ENCODE peak calls at places on chromosomes 3 and 15, in four cellular contexts. V, A, L and E are unnamed samples.
A peak's percentile ranks its signal among the peaks of the same experiment; 100 is the strongest.

GRCh38 chr3:151130437-151130836 is 45.0 kb downstream of the MED12L start:
- DNase-seq in A (no peak), V (no peak), L (no peak), E (no peak)

GRCh38 chr3:48776854-48777253 is 59.8 kb upstream of the IP6K2 start:
- DNase-seq in L (no peak), V (peak; percentile 24), A (no peak), E (no peak)

GRCh38 chr3:38637906-38638305 is 11.6 kb downstream of the SCN5A start:
- DNase-seq in L (no peak), V (no peak), A (no peak), E (no peak)

GRCh38 chr15:85421116-85421925 is 40.9 kb downstream of the AKAP13 start:
- DNase-seq in L (no peak), A (no peak), V (no peak), E (no peak)

GRCh38 chr15:85976986-85977385 is 102.7 kb upstream of the AGBL1 start:
- DNase-seq in V (no peak), A (no peak), L (no peak), E (no peak)

GRCh38 chr3:192054881-192055280 is 593.9 kb downstream of the PYDC2 start:
- DNase-seq in A (no peak), L (no peak), V (no peak), E (no peak)

GRCh38 chr3:174581551-174581950 is 277.6 kb upstream of the NAALADL2 start:
- DNase-seq in V (no peak), A (no peak), L (no peak), E (no peak)

GRCh38 chr15:22895465-22896190 is 57.2 kb downstream of the NIPA2 start:
- DNase-seq in L (no peak), V (peak; percentile 61), A (peak; percentile 1), E (peak; percentile 80)

GRCh38 chr3:126307083-126307482 is 50.1 kb downstream of the KLF15 start:
- DNase-seq in V (no peak), A (no peak), L (no peak), E (no peak)

GRCh38 chr15:45863881-45864580 is 229.2 kb downstream of the SQOR start:
- DNase-seq in L (no peak), A (no peak), V (no peak), E (no peak)

GRCh38 chr3:106249159-106249558 is 380.3 kb upstream of the CBLB start:
- DNase-seq in V (no peak), A (no peak), L (no peak), E (no peak)

GRCh38 chr15:39504812-39505211 is 76.1 kb upstream of the THBS1 start:
- DNase-seq in V (no peak), A (no peak), L (no peak), E (peak; percentile 5)

GRCh38 chr15:71103102-71103676 is 12.1 kb upstream of the THSD4 start:
- DNase-seq in L (peak; percentile 15), V (no peak), A (peak; percentile 26), E (no peak)

GRCh38 chr15:48800811-48801460 is 9.9 kb downstream of the CEP152 start:
- DNase-seq in L (peak; percentile 26), V (peak; percentile 13), A (no peak), E (peak; percentile 18)

GRCh38 chr15:23823508-23823907 is 136.4 kb upstream of the NDN start:
- DNase-seq in V (peak; percentile 49), A (no peak), L (peak; percentile 29), E (peak; percentile 23)

GRCh38 chr15:57772223-57772957 is 65.9 kb downstream of the POLR2M start:
- DNase-seq in V (no peak), L (no peak), A (no peak), E (no peak)

GRCh38 chr15:63519548-63520178 is 15.3 kb downstream of the USP3 start:
- DNase-seq in A (no peak), V (no peak), L (no peak), E (no peak)

GRCh38 chr3:61594978-61595687 is 33.8 kb downstream of the PTPRG start:
- DNase-seq in A (no peak), V (no peak), L (no peak), E (no peak)

GRCh38 chr15:56832125-56832524 is 86.3 kb upstream of the TCF12 start:
- DNase-seq in V (no peak), A (no peak), L (no peak), E (peak; percentile 41)

GRCh38 chr3:123002749-123003497 is 24.6 kb downstream of the SEMA5B start:
- DNase-seq in L (no peak), A (no peak), V (no peak), E (no peak)

GRCh38 chr15:55289011-55289572 is 521 bp downstream of the RAB27A start:
- DNase-seq in V (peak; percentile 72), A (no peak), L (peak; percentile 21), E (peak; percentile 19)

GRCh38 chr3:159829056-159829995 is 159.3 kb upstream of the IL12A start:
- DNase-seq in V (no peak), L (peak; percentile 20), A (no peak), E (peak; percentile 79)

GRCh38 chr15:81825136-81825535 is 220.7 kb downstream of the MEX3B start:
- DNase-seq in A (no peak), V (no peak), L (no peak), E (no peak)

GRCh38 chr15:100781061-100781960 is 98.3 kb upstream of the ALDH1A3 start:
- DNase-seq in V (no peak), L (no peak), A (no peak), E (no peak)

GRCh38 chr15:100780208-100780800 is 99.3 kb upstream of the ALDH1A3 start:
- DNase-seq in L (no peak), V (no peak), A (no peak), E (no peak)

GRCh38 chr15:100779331-100780207 is 100.1 kb upstream of the ALDH1A3 start:
- DNase-seq in L (no peak), V (no peak), A (no peak), E (no peak)

GRCh38 chr15:100777821-100778220 is 101.8 kb upstream of the ALDH1A3 start:
- DNase-seq in L (no peak), V (no peak), A (no peak), E (no peak)

DNA sequence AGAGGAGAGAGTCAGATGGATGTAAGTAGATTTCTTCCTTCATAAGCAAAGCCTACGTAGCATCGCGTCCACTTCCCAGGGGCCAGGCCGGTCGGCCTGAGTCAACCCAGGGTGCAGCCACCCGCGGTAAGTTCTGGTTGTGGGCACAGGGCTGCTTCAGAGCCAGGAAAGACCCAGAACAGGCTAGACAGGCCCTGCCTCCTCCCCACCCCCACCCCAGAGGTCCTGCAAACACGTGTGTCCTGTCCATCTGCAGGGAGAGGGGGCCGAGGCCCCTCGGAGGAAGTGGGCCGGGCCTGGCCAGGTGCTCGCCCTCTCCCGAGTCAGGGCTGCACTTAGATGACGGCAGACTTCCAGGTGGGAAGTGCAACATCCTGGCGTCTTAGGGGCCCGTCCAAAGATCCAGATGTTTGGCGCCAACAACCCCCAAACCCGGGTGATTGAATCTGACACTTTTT is 100.8 kb upstream of the ALDH1A3 start:
- DNase-seq in A (no peak), L (no peak), V (no peak), E (no peak)
- TF ChIP-seq ESRRA in A (no peak), L (no peak), V (no peak), E (no peak)

DNA sequence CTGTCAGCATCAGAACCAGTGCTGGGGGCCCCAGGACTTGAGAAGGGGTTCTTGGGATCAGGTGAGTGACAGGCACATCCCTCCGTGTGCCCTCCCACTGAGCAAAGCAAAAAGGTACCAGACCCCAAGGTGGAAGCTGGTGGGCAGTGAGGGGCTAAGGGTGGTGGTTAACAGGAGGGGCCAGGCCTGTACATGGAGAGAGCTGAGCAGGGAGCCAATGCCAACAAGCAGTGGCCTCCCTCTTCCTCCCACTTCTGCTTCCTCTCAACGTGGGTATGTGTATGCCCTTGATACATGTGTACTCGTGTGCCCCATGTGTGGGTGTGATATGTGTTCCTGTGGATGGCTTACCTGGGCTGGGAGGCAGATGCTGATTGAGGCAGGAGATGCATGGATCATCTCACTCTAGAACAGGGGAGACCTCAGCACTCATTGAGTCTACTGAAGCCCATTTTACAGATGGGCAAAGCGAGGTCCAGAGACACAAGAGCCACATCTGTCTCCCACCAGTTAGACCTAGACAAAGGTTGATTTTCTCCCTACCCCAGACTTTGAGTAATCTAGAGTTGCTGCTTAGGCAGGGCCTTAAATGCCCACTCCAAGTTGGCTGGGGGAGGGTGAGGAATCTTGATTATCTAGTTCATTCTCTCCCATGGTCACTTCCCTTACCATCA is 945 bp downstream of the VIPR1 start:
- DNase-seq in V (no peak), L (no peak), A (no peak), E (no peak)
- TF ChIP-seq CHD4 in V (peak; percentile 95), L (no peak), A (no peak), E (no peak)

GRCh38 chr3:197425485-197426131 is 127.2 kb upstream of the DLG1 start:
- DNase-seq in V (no peak), A (no peak), L (no peak), E (no peak)

GRCh38 chr3:197427013-197427412 is 128.6 kb upstream of the DLG1 start:
- DNase-seq in L (no peak), V (no peak), A (no peak), E (no peak)

GRCh38 chr3:197424674-197425484 is 126.5 kb upstream of the DLG1 start:
- DNase-seq in A (no peak), L (no peak), V (no peak), E (no peak)

GRCh38 chr3:197428117-197428761 is 127.5 kb downstream of the BDH1 start:
- DNase-seq in V (peak; percentile 68), A (no peak), L (peak; percentile 28), E (peak; percentile 29)

GRCh38 chr3:197426161-197426566 is 127.8 kb upstream of the DLG1 start:
- DNase-seq in V (no peak), L (no peak), A (no peak), E (no peak)
- TF ChIP-seq ESRRA in V (no peak), L (no peak), A (no peak), E (no peak)

DNA sequence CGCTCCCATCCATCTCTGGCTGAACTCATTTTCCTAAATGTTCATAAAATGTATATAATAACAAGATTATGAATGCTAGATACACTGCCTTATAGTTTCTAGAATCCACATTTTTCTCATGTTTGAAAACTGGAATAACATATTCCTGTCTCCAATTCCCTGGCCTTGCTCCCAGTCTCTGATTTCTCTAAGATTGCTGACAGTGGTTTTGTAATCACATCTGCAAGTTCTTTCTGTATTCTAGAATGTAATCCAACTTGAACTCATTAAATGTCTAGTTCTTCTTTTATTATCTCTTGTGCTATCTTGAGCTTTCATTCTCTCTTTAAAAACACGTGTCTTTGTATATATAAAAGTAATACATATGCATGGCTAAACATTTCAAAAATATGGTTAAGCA is 215.2 kb upstream of the ADAMTS9 start:
- DNase-seq in V (no peak), L (no peak), A (no peak), E (no peak)
- TF ChIP-seq CHD4 in V (no peak), L (no peak), A (no peak), E (no peak)

GRCh38 chr15:75030023-75030413 is 6.6 kb downstream of the PPCDC start:
- DNase-seq in L (no peak), V (no peak), A (no peak), E (no peak)
- TF ChIP-seq ESRRA in L (no peak), V (no peak), A (no peak), E (no peak)

GRCh38 chr3:134797080-134797801 is 2.2 kb downstream of the EPHB1 start:
- DNase-seq in A (no peak), L (no peak), V (no peak), E (no peak)
- TF ChIP-seq CHD4 in A (no peak), L (no peak), V (no peak), E (no peak)